ENCODE peak calls at places on chromosomes 4 and X, in four cellular contexts. One of them, this sample, is unnamed.

GRCh38 chrX:23756165-23756564 is 13.1 kb upstream of the ACOT9 start:
- DNase-seq in tibial nerve: peak
- DNase-seq in heart left ventricle: peak
- DNase-seq in suprapubic skin: no peak
- DNase-seq in this sample: peak

GRCh38 chr4:167595898-167596297 is 361.6 kb upstream of the SPOCK3 start:
- DNase-seq in heart left ventricle: no peak
- DNase-seq in suprapubic skin: no peak
- DNase-seq in tibial nerve: no peak
- DNase-seq in this sample: no peak

GRCh38 chrX:110168585-110168984 is 149.3 kb downstream of the AMMECR1 start:
- DNase-seq in suprapubic skin: no peak
- DNase-seq in heart left ventricle: no peak
- DNase-seq in tibial nerve: no peak
- DNase-seq in this sample: no peak

GRCh38 chr4:7727727-7728126 is 211.9 kb downstream of the AFAP1 start:
- DNase-seq in tibial nerve: no peak
- DNase-seq in suprapubic skin: no peak
- DNase-seq in heart left ventricle: no peak
- DNase-seq in this sample: no peak

GRCh38 chrX:7146703-7147430 is 645 bp upstream of the STS start:
- DNase-seq in suprapubic skin: no peak
- DNase-seq in heart left ventricle: no peak
- DNase-seq in tibial nerve: peak
- DNase-seq in this sample: no peak

GRCh38 chr4:73919691-73920090 is 50.5 kb downstream of the CXCL1 start:
- DNase-seq in heart left ventricle: no peak
- DNase-seq in tibial nerve: no peak
- DNase-seq in suprapubic skin: no peak
- DNase-seq in this sample: no peak

GRCh38 chr4:119227690-119228089 is 15.2 kb downstream of the USP53 start:
- DNase-seq in suprapubic skin: no peak
- DNase-seq in tibial nerve: no peak
- DNase-seq in heart left ventricle: no peak
- DNase-seq in this sample: no peak

GRCh38 chr4:76197001-76197743 is 16.5 kb downstream of the SCARB2 start:
- DNase-seq in tibial nerve: no peak
- DNase-seq in heart left ventricle: no peak
- DNase-seq in suprapubic skin: no peak
- DNase-seq in this sample: no peak

GRCh38 chr4:3045500-3045850 is 28.9 kb downstream of the HTT-AS start:
- DNase-seq in tibial nerve: no peak
- DNase-seq in suprapubic skin: no peak
- DNase-seq in heart left ventricle: peak
- DNase-seq in this sample: no peak

GRCh38 chrX:36035550-36035949 is 116.0 kb downstream of the CFAP47 start:
- DNase-seq in suprapubic skin: no peak
- DNase-seq in heart left ventricle: no peak
- DNase-seq in tibial nerve: no peak
- DNase-seq in this sample: no peak

GRCh38 chr4:85603437-85604336 is 128.7 kb downstream of the ARHGAP24 start:
- DNase-seq in tibial nerve: no peak
- DNase-seq in suprapubic skin: no peak
- DNase-seq in heart left ventricle: no peak
- DNase-seq in this sample: no peak

GRCh38 chr4:53686521-53686920 is 95.2 kb upstream of the LNX1 start:
- DNase-seq in suprapubic skin: no peak
- DNase-seq in heart left ventricle: no peak
- DNase-seq in tibial nerve: no peak
- DNase-seq in this sample: no peak

GRCh38 chr4:77994194-77994721 is 62.9 kb upstream of the FRAS1 start:
- DNase-seq in suprapubic skin: no peak
- DNase-seq in tibial nerve: peak
- DNase-seq in heart left ventricle: no peak
- DNase-seq in this sample: peak

GRCh38 chrX:15854080-15854655 is 445 bp downstream of the AP1S2 start:
- DNase-seq in suprapubic skin: peak
- DNase-seq in tibial nerve: no peak
- DNase-seq in heart left ventricle: peak
- DNase-seq in this sample: no peak

GRCh38 chr4:61149278-61149677 is 50.8 kb upstream of the ADGRL3 start:
- DNase-seq in tibial nerve: no peak
- DNase-seq in suprapubic skin: no peak
- DNase-seq in heart left ventricle: no peak
- DNase-seq in this sample: no peak

GRCh38 chrX:38175140-38175539 is 45.5 kb downstream of the SRPX start:
- DNase-seq in suprapubic skin: no peak
- DNase-seq in heart left ventricle: no peak
- DNase-seq in tibial nerve: no peak
- DNase-seq in this sample: no peak

GRCh38 chr4:72377491-72378194 is 191.4 kb downstream of the ADAMTS3 start:
- DNase-seq in tibial nerve: no peak
- DNase-seq in suprapubic skin: no peak
- DNase-seq in heart left ventricle: no peak
- DNase-seq in this sample: no peak

GRCh38 chrX:141839856-141840255 is 1.7 kb downstream of the MAGEC3 start:
- DNase-seq in tibial nerve: no peak
- DNase-seq in heart left ventricle: no peak
- DNase-seq in suprapubic skin: no peak
- DNase-seq in this sample: no peak

GRCh38 chr4:73870778-73871177 is 1.6 kb downstream of the CXCL1 start:
- DNase-seq in heart left ventricle: no peak
- DNase-seq in tibial nerve: no peak
- DNase-seq in suprapubic skin: no peak
- DNase-seq in this sample: no peak

GRCh38 chr4:56388311-56388710 is 1.0 kb upstream of the AASDH start:
- DNase-seq in tibial nerve: no peak
- DNase-seq in heart left ventricle: no peak
- DNase-seq in suprapubic skin: no peak
- DNase-seq in this sample: no peak

GRCh38 chrX:153032397-153033118 is 23.7 kb upstream of the PNMA3 start:
- DNase-seq in tibial nerve: peak
- DNase-seq in suprapubic skin: peak
- DNase-seq in heart left ventricle: peak
- DNase-seq in this sample: peak

GRCh38 chr4:46956451-46956850 is 36.9 kb downstream of the GABRA4 start:
- DNase-seq in heart left ventricle: no peak
- DNase-seq in tibial nerve: no peak
- DNase-seq in suprapubic skin: no peak
- DNase-seq in this sample: no peak

GRCh38 chr4:53861856-53862610 is 202.4 kb downstream of the CHIC2 start:
- DNase-seq in heart left ventricle: peak
- DNase-seq in tibial nerve: no peak
- DNase-seq in suprapubic skin: no peak
- DNase-seq in this sample: no peak

GRCh38 chrX:22520128-22520828 is 247.6 kb downstream of the CBLL2 start:
- DNase-seq in suprapubic skin: no peak
- DNase-seq in heart left ventricle: no peak
- DNase-seq in tibial nerve: no peak
- DNase-seq in this sample: no peak

GRCh38 chr4:26032572-26033320 is 118.7 kb downstream of the SMIM20 start:
- DNase-seq in tibial nerve: peak
- DNase-seq in suprapubic skin: no peak
- DNase-seq in heart left ventricle: no peak
- DNase-seq in this sample: no peak

GRCh38 chr4:78162821-78163220 is 105.7 kb downstream of the FRAS1 start:
- DNase-seq in suprapubic skin: no peak
- DNase-seq in heart left ventricle: no peak
- DNase-seq in tibial nerve: no peak
- DNase-seq in this sample: no peak

GRCh38 chr4:17164656-17165055 is 266.2 kb upstream of the LDB2 start:
- DNase-seq in tibial nerve: no peak
- DNase-seq in heart left ventricle: no peak
- DNase-seq in suprapubic skin: no peak
- DNase-seq in this sample: no peak

GRCh38 chrX:48956728-48957414 is 536 bp downstream of the OTUD5 start:
- DNase-seq in tibial nerve: no peak
- DNase-seq in suprapubic skin: no peak
- DNase-seq in heart left ventricle: no peak
- DNase-seq in this sample: no peak

GRCh38 chr4:53132117-53132889 is 233.6 kb downstream of the SCFD2 start:
- DNase-seq in tibial nerve: no peak
- DNase-seq in suprapubic skin: no peak
- DNase-seq in heart left ventricle: no peak
- DNase-seq in this sample: no peak

GRCh38 chr4:68951806-68952585 is 392 bp upstream of the UGT2A3 start:
- DNase-seq in tibial nerve: no peak
- DNase-seq in suprapubic skin: no peak
- DNase-seq in heart left ventricle: no peak
- DNase-seq in this sample: no peak

GRCh38 chrX:64394874-64395567 is at the start of gene MTMR8:
- DNase-seq in suprapubic skin: peak
- DNase-seq in heart left ventricle: peak
- DNase-seq in tibial nerve: peak
- DNase-seq in this sample: peak

GRCh38 chrX:11431833-11432232 is 138.6 kb downstream of the AMELX start:
- DNase-seq in tibial nerve: no peak
- DNase-seq in suprapubic skin: no peak
- DNase-seq in heart left ventricle: no peak
- DNase-seq in this sample: no peak

DNA sequence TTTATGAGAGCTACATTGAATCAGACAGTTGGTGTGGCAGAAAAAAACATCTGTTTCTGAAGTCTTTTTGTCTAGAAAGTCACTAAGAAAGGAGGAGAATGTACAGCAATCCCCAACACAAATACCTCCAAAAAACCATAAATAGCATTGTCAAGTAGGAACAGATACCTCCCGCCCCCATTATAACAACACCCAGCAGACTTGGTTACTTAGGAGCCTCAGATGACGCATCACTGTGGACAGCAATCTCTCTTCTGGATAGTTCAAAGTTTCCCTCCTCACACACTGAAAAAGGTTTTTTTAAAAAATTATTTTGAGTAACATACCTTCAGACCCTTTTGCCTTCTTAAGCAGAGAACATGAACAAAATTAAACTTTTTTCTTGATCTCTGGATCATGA is 92.1 kb downstream of the MAML3 start:
- DNase-seq in suprapubic skin: no peak
- DNase-seq in tibial nerve: no peak
- DNase-seq in heart left ventricle: no peak
- DNase-seq in this sample: no peak
- TF ChIP-seq POLR2A in suprapubic skin: no peak
- TF ChIP-seq POLR2A in tibial nerve: no peak
- TF ChIP-seq POLR2A in heart left ventricle: no peak
- TF ChIP-seq POLR2A in this sample: no peak

GRCh38 chr4:125314676-125315570 is at the start of gene FAT4:
- DNase-seq in suprapubic skin: peak
- DNase-seq in heart left ventricle: peak
- DNase-seq in tibial nerve: peak
- DNase-seq in this sample: peak
- TF ChIP-seq POLR2A in suprapubic skin: no peak
- TF ChIP-seq POLR2A in heart left ventricle: peak
- TF ChIP-seq POLR2A in tibial nerve: peak
- TF ChIP-seq POLR2A in this sample: no peak

GRCh38 chrX:154430916-154431315 is 2.4 kb downstream of the ATP6AP1 start:
- DNase-seq in tibial nerve: no peak
- DNase-seq in heart left ventricle: peak
- DNase-seq in suprapubic skin: no peak
- DNase-seq in this sample: no peak

GRCh38 chrX:154429708-154430107 is 1.2 kb downstream of the ATP6AP1 start:
- DNase-seq in tibial nerve: no peak
- DNase-seq in suprapubic skin: no peak
- DNase-seq in heart left ventricle: no peak
- DNase-seq in this sample: no peak

GRCh38 chrX:154426916-154427792 is 1.3 kb upstream of the ATP6AP1 start:
- DNase-seq in tibial nerve: no peak
- DNase-seq in heart left ventricle: no peak
- DNase-seq in suprapubic skin: no peak
- DNase-seq in this sample: no peak

GRCh38 chrX:154430504-154430903 is 2.0 kb downstream of the ATP6AP1 start:
- DNase-seq in suprapubic skin: no peak
- DNase-seq in tibial nerve: no peak
- DNase-seq in heart left ventricle: no peak
- DNase-seq in this sample: no peak

DNA sequence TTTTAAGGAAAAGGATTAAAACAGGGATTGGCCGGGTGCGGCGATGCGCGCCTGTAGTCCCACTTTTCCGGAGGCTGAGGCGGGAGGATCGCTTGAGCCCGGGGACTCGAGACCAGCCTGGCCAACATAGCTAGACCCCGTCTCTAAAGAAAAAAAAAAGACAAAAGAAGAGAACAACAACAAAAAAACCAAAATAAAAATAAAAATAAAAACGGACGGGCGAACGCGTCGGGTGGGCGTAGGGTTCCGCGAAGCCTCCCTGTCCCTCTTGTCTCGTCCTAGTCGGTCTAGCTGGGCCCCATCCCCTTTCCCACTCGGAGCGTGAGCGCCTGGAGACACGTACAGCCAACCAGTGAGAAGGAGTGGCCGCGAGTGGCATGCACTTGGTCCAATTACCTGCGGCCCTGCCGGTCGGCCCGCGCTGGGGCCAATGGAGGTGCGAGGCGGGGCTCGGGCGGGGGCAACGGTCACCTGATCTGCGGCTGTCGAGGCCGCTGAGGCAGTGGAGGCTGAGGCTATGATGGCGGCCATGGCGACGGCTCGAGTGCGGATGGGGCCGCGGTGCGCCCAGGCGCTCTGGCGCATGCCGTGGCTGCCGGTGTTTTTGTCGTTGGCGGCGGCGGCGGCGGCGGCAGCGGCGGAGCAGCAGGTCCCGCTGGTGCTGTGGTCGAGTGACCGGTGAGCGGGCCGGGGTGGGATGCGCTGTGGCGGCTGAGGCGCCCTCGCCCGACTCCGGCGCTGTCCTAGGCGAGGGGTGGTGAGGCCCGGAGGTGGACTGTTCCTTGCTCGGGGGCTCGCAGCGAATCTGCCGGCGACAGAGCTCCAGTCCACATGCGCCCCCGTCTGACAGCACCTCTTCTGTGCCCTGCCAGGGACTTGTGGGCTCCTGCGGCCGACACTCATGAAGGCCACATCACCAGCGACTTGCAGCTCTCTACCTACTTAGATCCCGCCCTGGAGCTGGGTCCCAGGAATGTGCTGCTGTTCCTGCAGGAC is at the start of gene ATP6AP1:
- DNase-seq in suprapubic skin: peak
- DNase-seq in heart left ventricle: peak
- DNase-seq in tibial nerve: peak
- DNase-seq in this sample: peak
- TF ChIP-seq POLR2A in suprapubic skin: no peak
- TF ChIP-seq POLR2A in heart left ventricle: no peak
- TF ChIP-seq POLR2A in tibial nerve: peak
- TF ChIP-seq POLR2A in this sample: peak

GRCh38 chrX:125205084-125205917 is 114.4 kb upstream of the TEX13C start:
- DNase-seq in suprapubic skin: peak
- DNase-seq in tibial nerve: no peak
- DNase-seq in heart left ventricle: peak
- DNase-seq in this sample: no peak

GRCh38 chrX:125203379-125203736 is 116.3 kb upstream of the TEX13C start:
- DNase-seq in heart left ventricle: peak
- DNase-seq in tibial nerve: no peak
- DNase-seq in suprapubic skin: peak
- DNase-seq in this sample: no peak

GRCh38 chrX:125202486-125203378 is 116.9 kb upstream of the TEX13C start:
- DNase-seq in tibial nerve: no peak
- DNase-seq in suprapubic skin: no peak
- DNase-seq in heart left ventricle: peak
- DNase-seq in this sample: no peak

GRCh38 chrX:125205918-125206665 is 113.6 kb upstream of the TEX13C start:
- DNase-seq in heart left ventricle: peak
- DNase-seq in tibial nerve: no peak
- DNase-seq in suprapubic skin: no peak
- DNase-seq in this sample: no peak

GRCh38 chrX:125203737-125204578 is 115.7 kb upstream of the TEX13C start:
- DNase-seq in tibial nerve: no peak
- DNase-seq in heart left ventricle: peak
- DNase-seq in suprapubic skin: peak
- DNase-seq in this sample: no peak
- TF ChIP-seq POLR2A in tibial nerve: no peak
- TF ChIP-seq POLR2A in heart left ventricle: no peak
- TF ChIP-seq POLR2A in suprapubic skin: no peak
- TF ChIP-seq POLR2A in this sample: no peak

This sample was measured in GM12891.